ENCODE peak calls at places on chromosomes 3 and 15, in five cellular contexts. R is WTC11, Q is K562, F is HepG2, K is GM12878. C is an unnamed sample.

GRCh38 chr3:45088959-45089358 is 57.2 kb downstream of the CDCP1 start:
- DNase-seq in R (no peak), Q (no peak), F (no peak), K (no peak), C (no peak)

GRCh38 chr3:123644358-123644757 is 59.5 kb upstream of the HACD2 start:
- DNase-seq in R (no peak), Q (no peak), F (no peak), K (no peak), C (no peak)

GRCh38 chr3:29072626-29073025 is 208.2 kb upstream of the RBMS3 start:
- DNase-seq in R (no peak), Q (no peak), F (no peak), K (no peak), C (no peak)

GRCh38 chr15:51878446-51879386 is 49.3 kb downstream of the TMOD3 start:
- DNase-seq in R (no peak), Q (peak; percentile 52), F (no peak), K (no peak), C (peak; percentile 91)

GRCh38 chr3:42839616-42840015 is 30.4 kb downstream of the ACKR2 start:
- DNase-seq in R (peak; percentile 21), Q (peak; percentile 77), F (peak; percentile 73), K (peak; percentile 45), C (peak; percentile 70)

GRCh38 chr15:75606711-75607684 is 18.5 kb downstream of the SNUPN start:
- DNase-seq in R (no peak), Q (peak; percentile 56), F (no peak), K (no peak), C (no peak)

GRCh38 chr3:187919018-187919417 is 173.8 kb upstream of the BCL6 start:
- DNase-seq in R (no peak), Q (no peak), F (no peak), K (peak; percentile 40), C (no peak)

GRCh38 chr3:177177670-177178295 is 19.5 kb downstream of the TBL1XR1 start:
- DNase-seq in R (no peak), Q (peak; percentile 24), F (no peak), K (no peak), C (no peak)

GRCh38 chr3:100107227-100107626 is 7.1 kb downstream of the FILIP1L start:
- DNase-seq in R (no peak), Q (no peak), F (no peak), K (no peak), C (no peak)

GRCh38 chr3:138051946-138052802 is 42.2 kb downstream of the CLDN18 start:
- DNase-seq in R (peak; percentile 59), Q (peak; percentile 16), F (peak; percentile 28), K (no peak), C (peak; percentile 7)

GRCh38 chr15:93382196-93382820 is 293.3 kb upstream of the RGMA start:
- DNase-seq in R (no peak), Q (no peak), F (no peak), K (no peak), C (no peak)

GRCh38 chr3:169764164-169764452 is 752 bp downstream of the TERC start:
- DNase-seq in R (no peak), Q (no peak), F (no peak), K (peak; percentile 41), C (no peak)

GRCh38 chr3:31248619-31248992 is 284.1 kb upstream of the STT3B start:
- DNase-seq in R (no peak), Q (no peak), F (no peak), K (no peak), C (no peak)

GRCh38 chr15:65355173-65355982 is 22.4 kb downstream of the IGDCC3 start:
- DNase-seq in R (no peak), Q (peak; percentile 50), F (peak; percentile 29), K (no peak), C (no peak)

GRCh38 chr3:101224739-101225138 is 95.6 kb downstream of the IMPG2 start:
- DNase-seq in R (no peak), Q (no peak), F (no peak), K (no peak), C (no peak)

GRCh38 chr3:115806501-115806900 is 183.2 kb downstream of the GAP43 start:
- DNase-seq in R (no peak), Q (no peak), F (no peak), K (no peak), C (no peak)

GRCh38 chr3:53551324-53551723 is 56.9 kb downstream of the CACNA1D start:
- DNase-seq in R (no peak), Q (no peak), F (no peak), K (no peak), C (no peak)

GRCh38 chr3:176075046-176075445 is 1122.2 kb downstream of the TBL1XR1 start:
- DNase-seq in R (no peak), Q (no peak), F (no peak), K (no peak), C (no peak)

GRCh38 chr3:189805375-189806067 is 174.3 kb downstream of the TP63 start:
- DNase-seq in R (no peak), Q (no peak), F (no peak), K (no peak), C (no peak)

GRCh38 chr3:194532591-194532990 is 45.8 kb upstream of the ATP13A3 start:
- DNase-seq in R (no peak), Q (no peak), F (no peak), K (no peak), C (no peak)

GRCh38 chr3:197809356-197810020 is 18.4 kb downstream of the LRCH3 start:
- DNase-seq in R (no peak), Q (no peak), F (no peak), K (no peak), C (no peak)

GRCh38 chr3:178439504-178439903 is 96.7 kb upstream of the KCNMB2 start:
- DNase-seq in R (no peak), Q (no peak), F (no peak), K (no peak), C (peak; percentile 31)

GRCh38 chr3:43768594-43768993 is 77.9 kb downstream of the ABHD5 start:
- DNase-seq in R (no peak), Q (no peak), F (no peak), K (no peak), C (no peak)

GRCh38 chr3:12187448-12188327 is 29.0 kb upstream of the TIMP4 start:
- DNase-seq in R (no peak), Q (no peak), F (no peak), K (peak; percentile 61), C (no peak)

GRCh38 chr3:148902173-148902791 is 37.2 kb downstream of the CPA3 start:
- DNase-seq in R (no peak), Q (no peak), F (no peak), K (no peak), C (no peak)

GRCh38 chr3:184549793-184550585 is 11.6 kb upstream of the EPHB3 start:
- DNase-seq in R (no peak), Q (no peak), F (no peak), K (no peak), C (no peak)

GRCh38 chr3:112610121-112610520 is 30.8 kb downstream of the CCDC80 start:
- DNase-seq in R (no peak), Q (no peak), F (no peak), K (no peak), C (no peak)

GRCh38 chr15:43488790-43489585 is 4.0 kb downstream of the TP53BP1 start:
- DNase-seq in R (no peak), Q (no peak), F (no peak), K (no peak), C (no peak)

GRCh38 chr15:83538682-83539081 is 91.5 kb downstream of the SH3GL3 start:
- DNase-seq in R (no peak), Q (no peak), F (no peak), K (no peak), C (no peak)

GRCh38 chr3:57151021-57151449 is 14.1 kb downstream of the IL17RD start:
- DNase-seq in R (no peak), Q (no peak), F (no peak), K (no peak), C (no peak)

GRCh38 chr15:70275461-70276138 is 177.9 kb upstream of the TLE3 start:
- DNase-seq in R (no peak), Q (no peak), F (no peak), K (no peak), C (no peak)

GRCh38 chr15:79094611-79095021 is 4.0 kb upstream of the RASGRF1 start:
- DNase-seq in R (peak; percentile 16), Q (no peak), F (no peak), K (no peak), C (no peak)

GRCh38 chr3:24591661-24592555 is 97.3 kb upstream of the THRB start:
- DNase-seq in R (no peak), Q (no peak), F (no peak), K (no peak), C (peak; percentile 53)

GRCh38 chr3:72044231-72044935 is 259.4 kb upstream of the PROK2 start:
- DNase-seq in R (no peak), Q (peak; percentile 7), F (no peak), K (no peak), C (no peak)

GRCh38 chr3:22117091-22117490 is 366.1 kb upstream of the ZNF385D start:
- DNase-seq in R (no peak), Q (no peak), F (no peak), K (no peak), C (no peak)

DNA sequence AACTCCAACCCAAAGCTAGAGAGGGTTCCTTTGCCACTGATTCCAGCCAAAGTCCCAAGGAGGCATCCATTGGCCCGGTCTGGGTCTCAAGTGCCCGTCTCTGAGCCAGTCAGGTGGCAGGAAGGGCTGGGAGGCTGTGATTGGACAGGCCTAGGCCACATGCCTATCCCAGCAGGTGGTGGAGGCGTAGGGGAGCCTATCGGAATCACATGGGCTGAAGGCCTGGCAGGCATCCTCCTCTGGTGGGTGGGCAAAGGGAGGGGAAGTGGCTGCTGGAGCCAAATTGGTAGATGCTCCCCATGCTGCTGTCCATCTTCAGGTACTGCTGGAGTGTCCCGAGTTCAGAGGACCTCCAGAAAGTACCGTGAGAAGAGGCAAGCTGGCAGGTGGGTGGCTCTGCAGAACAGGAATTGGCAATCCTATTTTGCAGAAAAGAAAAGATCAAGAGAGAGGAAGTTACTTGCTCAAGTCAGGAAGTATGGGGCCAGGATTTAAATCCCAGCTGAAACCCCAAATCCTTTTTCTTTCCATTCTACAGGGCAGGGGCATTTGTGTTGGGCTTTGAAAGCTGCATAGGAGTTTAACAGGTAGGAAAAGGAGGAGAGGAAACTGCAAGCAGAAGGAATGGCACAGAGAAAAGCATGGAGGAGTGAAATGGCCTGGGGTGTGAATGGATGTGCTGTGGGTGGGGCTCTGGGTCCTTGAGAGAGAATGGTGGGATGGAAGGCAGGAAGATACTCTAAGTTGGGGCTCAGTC is 3.7 kb downstream of the CHST13 start:
- DNase-seq in R (peak; percentile 39), Q (no peak), F (no peak), K (no peak), C (no peak)
- TF ChIP-seq ESRRA in R (no peak), Q (no peak), F (no peak), K (no peak), C (no peak)

GRCh38 chr15:74127954-74128784 is 2.2 kb upstream of the ISLR2 start:
- DNase-seq in R (no peak), Q (no peak), F (no peak), K (no peak), C (peak; percentile 19)
- TF ChIP-seq ESRRA in R (no peak), Q (no peak), F (no peak), K (no peak), C (no peak)

DNA sequence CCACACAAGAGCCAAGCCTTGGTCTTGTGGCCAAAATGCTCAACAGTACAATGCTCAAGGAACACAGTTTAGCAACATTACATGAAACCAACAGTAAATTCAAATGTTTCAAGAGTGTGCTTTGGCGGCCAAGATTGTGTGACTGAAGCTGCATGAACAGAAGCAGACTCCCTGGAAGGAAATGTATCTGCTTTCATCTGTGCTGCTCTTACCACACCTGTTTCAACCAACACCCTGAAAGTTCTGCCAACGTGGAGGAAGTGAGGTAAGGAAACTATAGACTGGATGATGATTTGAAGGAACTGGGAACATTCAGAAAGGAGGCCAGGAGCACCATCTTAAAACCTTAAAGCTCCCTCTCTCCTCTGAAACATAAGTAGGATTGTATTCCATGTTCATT is 55.7 kb downstream of the MB21D2 start:
- DNase-seq in R (no peak), Q (no peak), F (no peak), K (peak; percentile 56), C (no peak)
- TF ChIP-seq ESRRA in R (no peak), Q (no peak), F (no peak), K (no peak), C (no peak)

GRCh38 chr3:195854628-195855300 is 43.0 kb upstream of the MUC4 start:
- DNase-seq in R (no peak), Q (peak; percentile 44), F (no peak), K (no peak), C (no peak)
- TF ChIP-seq ESRRA in R (no peak), Q (no peak), F (no peak), K (no peak), C (no peak)